ENCODE peak calls at places on chromosome 21, in eight cellular contexts. K, X, O, T, V, Y, A and U are unnamed samples.

GRCh38 chr21:46092026-46092764 is 5.7 kb upstream of the COL6A2 start:
- DNase-seq in O (no peak), K (no peak), V (no peak), T (no peak), Y (no peak), X (no peak), A (no peak), U (no peak)

GRCh38 chr21:32463889-32464300 is 51.4 kb downstream of the EVA1C start:
- DNase-seq in V (no peak), A (peak), X (no peak), O (no peak), Y (no peak), K (no peak), T (no peak), U (no peak)

GRCh38 chr21:39633043-39633442 is 20.3 kb downstream of the B3GALT5 start:
- DNase-seq in O (no peak), Y (no peak), V (no peak), X (no peak), A (no peak), T (no peak), K (no peak), U (no peak)

GRCh38 chr21:29333355-29333746 is 34.6 kb downstream of the BACH1 start:
- DNase-seq in X (no peak), Y (no peak), V (no peak), K (no peak), O (no peak), T (no peak), A (no peak), U (no peak)

GRCh38 chr21:43188712-43189151 is 19.9 kb downstream of the CRYAA start:
- DNase-seq in O (no peak), Y (peak), A (no peak), T (no peak), V (no peak), X (peak), K (no peak), U (no peak)

GRCh38 chr21:42796327-42797062 is 82.8 kb downstream of the WDR4 start:
- DNase-seq in O (no peak), V (no peak), X (no peak), Y (no peak), K (no peak), A (no peak), T (no peak), U (no peak)

GRCh38 chr21:43829575-43830119 is 35.4 kb upstream of the AGPAT3 start:
- DNase-seq in Y (no peak), V (no peak), T (no peak), X (no peak), K (no peak), A (no peak), O (no peak), U (no peak)

GRCh38 chr21:42840411-42841155 is 38.8 kb downstream of the WDR4 start:
- DNase-seq in V (no peak), T (no peak), A (peak), X (peak), Y (no peak), K (no peak), O (no peak), U (peak)

GRCh38 chr21:38822754-38823374 is 17.1 kb downstream of the ETS2 start:
- DNase-seq in V (no peak), Y (no peak), A (no peak), X (no peak), O (no peak), T (no peak), K (no peak), U (no peak)

GRCh38 chr21:32257952-32258785 is 20.7 kb downstream of the MIS18A start:
- DNase-seq in A (peak), X (peak), O (peak), K (peak), Y (peak), T (peak), V (peak), U (peak)

GRCh38 chr21:38490411-38491020 is 7.8 kb downstream of the ERG start:
- DNase-seq in X (no peak), O (no peak), Y (no peak), A (no peak), V (no peak), K (no peak), T (no peak), U (no peak)

GRCh38 chr21:31557421-31557955 is 102.0 kb upstream of the SOD1 start:
- DNase-seq in K (peak), X (no peak), T (peak), V (peak), O (no peak), A (no peak), Y (no peak), U (no peak)

GRCh38 chr21:23307065-23307464 is 2300.2 kb downstream of the MRPL39 start:
- DNase-seq in X (no peak), O (no peak), T (no peak), V (no peak), A (no peak), Y (no peak), K (no peak), U (no peak)

DNA sequence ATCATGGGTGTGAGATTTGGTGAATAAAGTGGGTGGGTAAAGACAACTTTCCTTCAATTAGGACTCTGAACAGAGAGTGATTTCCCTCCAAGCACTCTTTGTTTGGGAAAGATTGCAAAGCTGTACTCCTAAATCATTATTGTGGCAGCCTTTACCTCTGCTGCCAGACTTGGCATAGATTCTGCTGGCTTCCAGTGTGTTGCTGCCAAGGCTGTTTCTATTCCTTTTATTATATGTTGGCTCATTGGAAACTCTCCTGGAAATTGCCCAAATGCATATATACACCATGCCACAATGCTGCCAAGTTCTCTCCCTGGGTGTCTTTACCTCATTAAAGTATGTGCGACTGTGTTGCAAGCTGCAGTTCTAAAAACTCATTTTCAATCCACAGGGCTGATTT is 668.0 kb downstream of the MRPL39 start:
- DNase-seq in T (no peak), V (no peak), X (no peak), K (no peak), O (no peak), A (peak), Y (no peak), U (no peak)
- H3K27ac ChIP-seq in T (no peak), V (no peak), X (no peak), K (no peak), O (no peak), A (no peak), Y (no peak), U (no peak)

GRCh38 chr21:27423906-27424595 is 457.2 kb upstream of the ADAMTS5 start:
- DNase-seq in A (no peak), O (no peak), X (no peak), K (no peak), V (no peak), T (no peak), Y (no peak), U (no peak)

GRCh38 chr21:27421654-27422053 is 454.8 kb upstream of the ADAMTS5 start:
- DNase-seq in A (no peak), T (no peak), V (no peak), Y (no peak), K (no peak), X (no peak), O (no peak), U (no peak)

GRCh38 chr21:27424601-27425000 is 457.7 kb upstream of the ADAMTS5 start:
- DNase-seq in K (no peak), X (no peak), T (no peak), A (no peak), Y (no peak), V (no peak), O (no peak), U (no peak)

GRCh38 chr21:27422435-27422834 is 455.5 kb upstream of the ADAMTS5 start:
- DNase-seq in A (no peak), X (no peak), V (no peak), T (no peak), O (no peak), K (no peak), Y (no peak), U (no peak)

GRCh38 chr21:27423073-27423472 is 456.2 kb upstream of the ADAMTS5 start:
- DNase-seq in Y (peak), A (peak), V (no peak), O (no peak), X (no peak), K (no peak), T (no peak), U (no peak)
- H3K27ac ChIP-seq in Y (no peak), A (peak), V (no peak), O (no peak), X (peak), K (no peak), T (no peak), U (no peak)

GRCh38 chr21:35201799-35202198 is 152.7 kb upstream of the RUNX1 start:
- DNase-seq in O (no peak), V (no peak), T (no peak), Y (no peak), A (no peak), K (no peak), X (no peak), U (no peak)
- H3K27ac ChIP-seq in O (no peak), V (no peak), T (no peak), Y (no peak), A (no peak), K (no peak), X (no peak), U (no peak)

GRCh38 chr21:34131586-34131985 is 58.2 kb downstream of the MRPS6 start:
- DNase-seq in K (no peak), T (no peak), Y (no peak), V (no peak), O (no peak), X (no peak), A (peak), U (no peak)
- H3K27ac ChIP-seq in K (no peak), T (no peak), Y (no peak), V (peak), O (no peak), X (no peak), A (peak), U (no peak)

DNA sequence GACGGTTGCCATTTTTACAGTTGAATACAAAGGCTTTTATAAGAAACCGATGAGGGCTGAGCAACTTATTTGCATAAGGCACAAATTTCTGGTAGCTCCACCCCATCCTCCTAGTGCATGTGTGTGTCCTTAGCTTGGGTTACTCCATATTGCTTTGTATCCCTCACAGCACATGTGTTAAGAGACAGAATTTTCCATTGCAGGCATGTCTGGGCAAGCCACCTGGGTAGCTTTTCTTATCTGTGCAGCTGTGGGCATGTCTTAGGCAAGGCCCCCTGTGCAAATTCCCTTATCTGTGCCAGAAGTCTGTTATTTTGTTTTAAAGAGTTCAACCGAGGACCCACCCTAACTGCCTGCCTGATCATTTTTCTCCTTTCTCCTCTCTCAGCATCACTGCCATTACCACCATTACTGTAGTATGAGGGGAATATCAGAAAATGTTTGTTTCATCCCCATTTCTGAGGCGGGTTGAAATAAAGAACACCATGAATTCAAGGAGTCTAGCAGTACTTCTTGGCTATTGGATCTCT is 131.9 kb downstream of the CYYR1 start:
- DNase-seq in A (no peak), O (no peak), X (no peak), V (no peak), K (no peak), T (no peak), Y (no peak), U (no peak)
- H3K27ac ChIP-seq in A (no peak), O (no peak), X (no peak), V (no peak), K (no peak), T (no peak), Y (no peak), U (no peak)

DNA sequence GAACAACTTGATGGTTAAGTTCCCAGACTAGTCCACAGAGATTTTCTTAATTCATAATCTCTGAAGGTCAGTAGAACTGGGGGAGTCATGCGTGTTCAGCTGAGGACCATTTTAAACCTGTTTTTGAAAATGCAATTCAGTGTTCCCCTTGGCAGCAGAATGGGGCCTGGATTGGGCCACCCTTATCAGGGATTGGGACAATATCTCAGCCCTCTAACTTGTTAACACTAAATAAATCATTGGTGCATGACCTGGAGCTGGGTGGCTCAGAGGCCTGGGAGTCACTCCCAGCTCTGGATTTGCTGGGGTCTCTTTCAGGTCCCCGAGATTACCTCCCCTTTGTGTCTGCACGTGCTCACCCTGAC is 55.3 kb downstream of the MRPS6 start:
- DNase-seq in K (no peak), Y (no peak), V (peak), X (no peak), T (no peak), A (no peak), O (no peak), U (no peak)
- H3K27ac ChIP-seq in K (peak), Y (no peak), V (peak), X (no peak), T (peak), A (peak), O (peak), U (peak)

GRCh38 chr21:34733866-34734265 is 65.1 kb downstream of the CLIC6 start:
- DNase-seq in O (no peak), K (no peak), V (no peak), T (no peak), Y (no peak), X (no peak), A (no peak), U (no peak)

GRCh38 chr21:34734696-34735095 is 65.9 kb downstream of the CLIC6 start:
- DNase-seq in K (no peak), Y (no peak), A (no peak), X (no peak), V (peak), O (no peak), T (no peak), U (no peak)

GRCh38 chr21:34737115-34737514 is 68.3 kb downstream of the CLIC6 start:
- DNase-seq in O (no peak), T (no peak), V (no peak), Y (no peak), A (no peak), K (no peak), X (no peak), U (no peak)

GRCh38 chr21:34732388-34732821 is 63.6 kb downstream of the CLIC6 start:
- DNase-seq in A (no peak), K (no peak), X (no peak), V (no peak), T (no peak), O (no peak), Y (no peak), U (no peak)

DNA sequence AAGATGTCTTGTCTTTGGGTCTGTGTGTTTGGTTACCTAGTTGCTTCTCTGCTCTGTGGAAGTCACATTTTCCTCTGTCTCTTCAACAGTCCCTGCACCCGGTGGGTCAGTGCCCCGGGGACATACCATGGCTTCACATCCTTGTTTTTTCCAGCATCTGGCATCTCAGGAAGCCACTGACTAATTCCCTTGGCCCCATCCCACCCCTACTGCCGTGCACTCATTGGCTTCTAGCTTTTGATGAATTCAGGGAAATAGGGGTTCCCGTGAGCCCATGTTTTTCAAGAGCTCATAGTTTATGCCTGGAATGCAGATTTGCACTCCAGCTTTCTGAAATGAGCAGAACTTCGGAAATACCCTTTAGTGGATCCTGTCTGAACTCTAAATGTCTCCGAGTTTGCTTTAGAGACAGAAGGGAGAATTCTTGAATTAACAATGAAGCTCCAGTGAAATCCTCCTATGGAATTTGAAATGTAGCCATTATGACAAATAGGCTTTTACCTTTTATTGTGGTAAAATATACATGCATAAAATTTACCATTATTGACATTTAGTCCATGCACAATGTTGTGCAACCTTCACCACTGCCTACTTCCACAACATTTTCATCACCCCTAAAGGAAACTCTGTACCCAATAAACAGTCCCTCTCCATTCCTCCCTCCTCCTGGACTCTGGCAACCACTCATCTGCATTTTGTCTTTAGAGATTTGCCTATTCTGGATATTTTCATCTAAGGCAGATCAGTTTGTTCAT is 67.5 kb downstream of the CLIC6 start:
- DNase-seq in Y (no peak), K (no peak), A (no peak), V (no peak), O (no peak), X (no peak), T (no peak), U (no peak)
- H3K27ac ChIP-seq in Y (no peak), K (no peak), A (no peak), V (no peak), O (no peak), X (peak), T (no peak), U (no peak)

GRCh38 chr21:25963186-25963585 is 207.4 kb downstream of the APP start:
- DNase-seq in Y (no peak), X (no peak), T (no peak), K (no peak), V (no peak), A (peak), O (no peak), U (no peak)
- H3K27ac ChIP-seq in Y (no peak), X (peak), T (no peak), K (no peak), V (no peak), A (peak), O (no peak), U (peak)